ENCODE peak calls at places on chromosomes 7 and 10, in ten cellular contexts. V is upper lobe of right lung; C is putamen; J is naive B cell; B is CD8-positive, alpha-beta T cell; Q is cardiac muscle cell; K is stimulated activated CD8-positive, alpha-beta memory T cell treated with anti-CD3 and anti-CD28 coated beads, Interleukin-15, amount 100 ng/mL, for 1 hour; S is pancreas; T is activated T-helper 1 cell treated with Interleukin-2 at 50 U/mL for 16 hours; D is H4. G is an unnamed sample.
A peak's percentile ranks its signal among the peaks of the same experiment; 100 is the strongest.

GRCh38 chr7:105885386-105886111 is 9.2 kb upstream of the ATXN7L1 start:
- DNase-seq in V (no peak), C (no peak), J (no peak), B (no peak), Q (peak; percentile 19), K (no peak), S (peak; percentile 38), T (no peak), D (peak; percentile 27), G (no peak)

GRCh38 chr7:26777383-26777782 is 87.0 kb downstream of the SKAP2 start:
- DNase-seq in V (no peak), C (no peak), J (no peak), B (no peak), Q (no peak), K (no peak), S (no peak), T (no peak), D (no peak), G (no peak)

GRCh38 chr7:103660455-103661371 is 214.7 kb upstream of the SLC26A5 start:
- DNase-seq in V (no peak), C (no peak), J (no peak), B (no peak), Q (peak; percentile 14), K (no peak), S (no peak), T (no peak), D (peak; percentile 78), G (no peak)

GRCh38 chr10:46226900-46227558 is 59.8 kb upstream of the ANTXRL start:
- DNase-seq in V (peak; percentile 38), C (no peak), J (no peak), B (peak; percentile 46), Q (no peak), K (no peak), S (no peak), T (no peak), D (no peak), G (peak; percentile 18)

GRCh38 chr10:86170255-86171153 is 196.1 kb downstream of the GRID1 start:
- DNase-seq in V (peak; percentile 16), C (no peak), J (no peak), B (no peak), Q (no peak), K (no peak), S (no peak), T (no peak), D (no peak), G (no peak)

GRCh38 chr7:142798451-142799438 is 28.0 kb downstream of the PRSS2 start:
- DNase-seq in V (no peak), C (no peak), J (no peak), B (peak; percentile 77), Q (no peak), K (no peak), S (no peak), T (no peak), D (no peak), G (no peak)

GRCh38 chr10:15796762-15797161 is 63.5 kb downstream of the MINDY3 start:
- DNase-seq in V (no peak), C (no peak), J (no peak), B (no peak), Q (no peak), K (no peak), S (no peak), T (no peak), D (no peak), G (no peak)

GRCh38 chr10:55628260-55628701 is 732.8 kb downstream of the ZWINT start:
- DNase-seq in V (peak; percentile 55), C (no peak), J (no peak), B (no peak), Q (no peak), K (no peak), S (no peak), T (no peak), D (no peak), G (peak; percentile 52)

GRCh38 chr10:73860050-73860491 is 14.3 kb downstream of the CAMK2G start:
- DNase-seq in V (no peak), C (peak; percentile 71), J (no peak), B (no peak), Q (no peak), K (no peak), S (no peak), T (no peak), D (no peak), G (no peak)

GRCh38 chr10:33335800-33336605 is 1.5 kb upstream of the NRP1 start:
- DNase-seq in V (peak; percentile 83), C (no peak), J (no peak), B (no peak), Q (peak; percentile 87), K (no peak), S (peak; percentile 81), T (no peak), D (peak; percentile 16), G (no peak)

GRCh38 chr7:109387530-109387929 is 817.9 kb downstream of the DNAJB9 start:
- DNase-seq in V (peak; percentile 49), C (no peak), J (no peak), B (no peak), Q (no peak), K (no peak), S (peak; percentile 12), T (no peak), D (no peak), G (no peak)

GRCh38 chr10:93461124-93461806 is 20.9 kb downstream of the MYOF start:
- DNase-seq in V (no peak), C (no peak), J (no peak), B (no peak), Q (no peak), K (no peak), S (no peak), T (no peak), D (no peak), G (no peak)

GRCh38 chr7:38374507-38374906 is 101.1 kb upstream of the TARP start:
- DNase-seq in V (no peak), C (no peak), J (peak; percentile 53), B (peak; percentile 74), Q (peak; percentile 64), K (peak; percentile 51), S (no peak), T (no peak), D (peak; percentile 57), G (no peak)

GRCh38 chr7:1815051-1815481 is 145.0 kb downstream of the ELFN1 start:
- DNase-seq in V (no peak), C (no peak), J (no peak), B (no peak), Q (no peak), K (no peak), S (no peak), T (no peak), D (no peak), G (peak; percentile 78)

GRCh38 chr10:97517778-97518561 is 19.2 kb downstream of the UBTD1 start:
- DNase-seq in V (peak; percentile 64), C (no peak), J (no peak), B (no peak), Q (no peak), K (no peak), S (no peak), T (no peak), D (peak; percentile 21), G (peak; percentile 67)

GRCh38 chr10:44975487-44976331 is 2.9 kb downstream of the DEPP1 start:
- DNase-seq in V (no peak), C (no peak), J (no peak), B (no peak), Q (peak; percentile 94), K (no peak), S (peak; percentile 88), T (no peak), D (peak; percentile 88), G (peak; percentile 85)

GRCh38 chr7:69624431-69624830 is 26.2 kb downstream of the AUTS2 start:
- DNase-seq in V (no peak), C (no peak), J (no peak), B (no peak), Q (no peak), K (no peak), S (no peak), T (no peak), D (no peak), G (no peak)

GRCh38 chr7:109282726-109283125 is 713.1 kb downstream of the DNAJB9 start:
- DNase-seq in V (no peak), C (no peak), J (no peak), B (no peak), Q (peak; percentile 11), K (no peak), S (no peak), T (no peak), D (no peak), G (no peak)

GRCh38 chr7:55132550-55132889 is 113.7 kb downstream of the EGFR start:
- DNase-seq in V (no peak), C (no peak), J (no peak), B (no peak), Q (no peak), K (no peak), S (no peak), T (no peak), D (no peak), G (no peak)

GRCh38 chr10:29412452-29413004 is 123.7 kb downstream of the LYZL1 start:
- DNase-seq in V (no peak), C (no peak), J (no peak), B (no peak), Q (peak; percentile 51), K (no peak), S (no peak), T (no peak), D (no peak), G (no peak)

GRCh38 chr7:9598411-9598810 is 1165.0 kb downstream of the NXPH1 start:
- DNase-seq in V (no peak), C (no peak), J (no peak), B (no peak), Q (no peak), K (no peak), S (no peak), T (no peak), D (no peak), G (no peak)

GRCh38 chr10:48279081-48279751 is 4.7 kb upstream of the FRMPD2 start:
- DNase-seq in V (no peak), C (no peak), J (no peak), B (peak; percentile 5), Q (no peak), K (no peak), S (no peak), T (no peak), D (no peak), G (no peak)

GRCh38 chr7:17099083-17099973 is 199.1 kb upstream of the AHR start:
- DNase-seq in V (peak; percentile 72), C (no peak), J (no peak), B (no peak), Q (peak; percentile 83), K (no peak), S (peak; percentile 75), T (no peak), D (peak; percentile 93), G (peak; percentile 79)

GRCh38 chr10:117136391-117136975 is 1.6 kb downstream of the VAX1 start:
- DNase-seq in V (no peak), C (no peak), J (no peak), B (no peak), Q (no peak), K (no peak), S (no peak), T (no peak), D (no peak), G (no peak)

GRCh38 chr7:107277331-107277730 is 108.5 kb downstream of the HBP1 start:
- DNase-seq in V (no peak), C (no peak), J (no peak), B (no peak), Q (no peak), K (no peak), S (no peak), T (no peak), D (no peak), G (no peak)

GRCh38 chr7:47474937-47475879 is 106.7 kb downstream of the TNS3 start:
- DNase-seq in V (peak; percentile 95), C (no peak), J (no peak), B (no peak), Q (peak; percentile 95), K (no peak), S (peak; percentile 94), T (no peak), D (peak; percentile 100), G (peak; percentile 89)

GRCh38 chr10:110840225-110840922 is 31.4 kb upstream of the PDCD4 start:
- DNase-seq in V (peak; percentile 86), C (no peak), J (no peak), B (no peak), Q (no peak), K (no peak), S (peak; percentile 81), T (no peak), D (no peak), G (peak; percentile 88)

GRCh38 chr7:106609416-106609815 is 51.5 kb downstream of the CCDC71L start:
- DNase-seq in V (no peak), C (no peak), J (no peak), B (no peak), Q (peak; percentile 91), K (no peak), S (no peak), T (no peak), D (peak; percentile 29), G (no peak)